ENCODE peak calls at places on chromosome 4, in six cellular contexts. B is IMR-90, P is uterus, X is ovary, G is pancreas, K is ascending aorta. D is an unnamed sample.

GRCh38 chr4:42654606-42655005 is 2.3 kb downstream of the ATP8A1 start:
- DNase-seq in B (peak; percentile 50), P (peak; percentile 34), X (peak; percentile 40), G (no peak), K (no peak), D (peak; percentile 59)

GRCh38 chr4:139419388-139419914 is 34.5 kb upstream of the RAB33B start:
- DNase-seq in B (peak; percentile 86), P (peak; percentile 74), X (no peak), G (no peak), K (peak; percentile 17), D (peak; percentile 64)

GRCh38 chr4:78032446-78032845 is 24.7 kb upstream of the FRAS1 start:
- DNase-seq in B (no peak), P (no peak), X (no peak), G (no peak), K (no peak), D (no peak)

GRCh38 chr4:80360900-80361299 is 25.4 kb downstream of the CFAP299 start:
- DNase-seq in B (peak; percentile 44), P (no peak), X (no peak), G (no peak), K (no peak), D (no peak)

GRCh38 chr4:20591571-20592455 is 108.4 kb upstream of the PACRGL start:
- DNase-seq in B (no peak), P (no peak), X (no peak), G (no peak), K (no peak), D (no peak)

GRCh38 chr4:181745933-181746627 is 497.1 kb upstream of the TENM3 start:
- DNase-seq in B (no peak), P (no peak), X (no peak), G (no peak), K (no peak), D (no peak)

GRCh38 chr4:2402053-2402452 is 16.4 kb downstream of the ZFYVE28 start:
- DNase-seq in B (no peak), P (peak; percentile 68), X (peak; percentile 70), G (peak; percentile 89), K (no peak), D (peak; percentile 68)

GRCh38 chr4:183906736-183907651 is 1.9 kb downstream of the STOX2 start:
- DNase-seq in B (no peak), P (no peak), X (peak; percentile 17), G (peak; percentile 71), K (no peak), D (no peak)

GRCh38 chr4:121096629-121097028 is 24.3 kb upstream of the NDNF start:
- DNase-seq in B (peak; percentile 52), P (no peak), X (no peak), G (no peak), K (no peak), D (no peak)

GRCh38 chr4:74950200-74950599 is 17.3 kb downstream of the PARM1 start:
- DNase-seq in B (no peak), P (no peak), X (no peak), G (no peak), K (no peak), D (no peak)

GRCh38 chr4:9994246-9994847 is 26.9 kb downstream of the SLC2A9 start:
- DNase-seq in B (no peak), P (no peak), X (no peak), G (no peak), K (no peak), D (no peak)

GRCh38 chr4:20463176-20463430 is 211.4 kb downstream of the SLIT2 start:
- DNase-seq in B (no peak), P (no peak), X (no peak), G (no peak), K (no peak), D (no peak)

GRCh38 chr4:96407651-96408342 is 567.9 kb downstream of the PDHA2 start:
- DNase-seq in B (no peak), P (no peak), X (no peak), G (no peak), K (no peak), D (no peak)

GRCh38 chr4:108272046-108272445 is 103.3 kb upstream of the LEF1 start:
- DNase-seq in B (peak; percentile 5), P (no peak), X (no peak), G (no peak), K (no peak), D (no peak)

GRCh38 chr4:151489462-151490203 is 80.7 kb downstream of the FHIP1A start:
- DNase-seq in B (no peak), P (no peak), X (no peak), G (no peak), K (no peak), D (no peak)

GRCh38 chr4:138910914-138911336 is 104.7 kb upstream of the NOCT start:
- DNase-seq in B (peak; percentile 86), P (peak; percentile 79), X (no peak), G (peak; percentile 53), K (peak; percentile 21), D (peak; percentile 92)

GRCh38 chr4:10403633-10404445 is 53.4 kb downstream of the ZNF518B start:
- DNase-seq in B (peak; percentile 30), P (no peak), X (no peak), G (no peak), K (no peak), D (no peak)

GRCh38 chr4:100907465-100908454 is 389.9 kb upstream of the EMCN start:
- DNase-seq in B (peak; percentile 5), P (no peak), X (no peak), G (no peak), K (no peak), D (no peak)
- TF ChIP-seq CTCF in B (peak; percentile 21), P (no peak), X (no peak), G (no peak), K (peak; percentile 14), D (no peak)

GRCh38 chr4:70703695-70704332 is 15.5 kb downstream of the UTP3 start:
- DNase-seq in B (peak; percentile 83), P (peak; percentile 24), X (no peak), G (no peak), K (no peak), D (no peak)

GRCh38 chr4:70705146-70705855 is 16.5 kb upstream of the RUFY3 start:
- DNase-seq in B (peak; percentile 46), P (peak; percentile 59), X (peak; percentile 66), G (peak; percentile 85), K (peak; percentile 16), D (peak; percentile 65)

GRCh38 chr4:70704333-70705145 is 16.2 kb downstream of the UTP3 start:
- DNase-seq in B (peak; percentile 67), P (peak; percentile 79), X (peak; percentile 84), G (peak; percentile 90), K (peak; percentile 24), D (peak; percentile 74)

GRCh38 chr4:70706516-70706915 is 15.2 kb upstream of the RUFY3 start:
- DNase-seq in B (peak; percentile 16), P (no peak), X (no peak), G (no peak), K (no peak), D (no peak)

DNA sequence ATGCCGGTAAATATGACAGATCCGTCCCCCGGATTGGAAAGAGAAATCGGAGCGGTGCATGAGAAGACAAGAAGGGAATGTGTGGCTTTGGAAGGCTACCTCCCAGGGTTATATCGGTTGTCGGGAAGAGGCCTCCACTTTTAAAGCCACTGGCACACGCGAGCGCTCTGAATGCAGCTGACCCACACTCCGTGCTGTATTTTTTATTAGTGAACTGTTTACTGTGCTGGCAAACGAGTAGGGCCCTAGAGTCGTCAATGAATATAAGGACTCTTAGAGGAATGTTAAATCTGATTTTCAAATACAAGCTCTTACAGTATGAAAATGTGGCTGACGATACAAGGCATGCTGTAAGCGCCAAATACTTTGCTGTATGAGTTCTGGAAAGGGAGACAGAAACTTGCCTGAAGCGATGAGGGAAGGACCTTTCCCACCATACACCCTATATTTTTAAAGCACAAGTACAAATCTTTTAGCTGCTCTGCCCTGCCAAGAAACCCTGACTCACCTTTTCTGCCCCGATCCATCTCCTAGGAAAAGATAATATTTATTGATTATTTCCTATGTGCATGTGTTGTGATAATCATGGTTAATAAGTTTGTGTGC is 15.8 kb upstream of the RUFY3 start:
- DNase-seq in B (peak; percentile 54), P (no peak), X (peak; percentile 17), G (no peak), K (no peak), D (no peak)
- H3K4me1 ChIP-seq in B (peaks cover 4% of the 10 kb centered on the region), P (no peaks in the 10 kb centered on the region), X (peaks cover 2% of the 10 kb centered on the region), G (peaks cover 19% of the 10 kb centered on the region), K (peaks cover 11% of the 10 kb centered on the region), D (peaks cover 26% of the 10 kb centered on the region)

DNA sequence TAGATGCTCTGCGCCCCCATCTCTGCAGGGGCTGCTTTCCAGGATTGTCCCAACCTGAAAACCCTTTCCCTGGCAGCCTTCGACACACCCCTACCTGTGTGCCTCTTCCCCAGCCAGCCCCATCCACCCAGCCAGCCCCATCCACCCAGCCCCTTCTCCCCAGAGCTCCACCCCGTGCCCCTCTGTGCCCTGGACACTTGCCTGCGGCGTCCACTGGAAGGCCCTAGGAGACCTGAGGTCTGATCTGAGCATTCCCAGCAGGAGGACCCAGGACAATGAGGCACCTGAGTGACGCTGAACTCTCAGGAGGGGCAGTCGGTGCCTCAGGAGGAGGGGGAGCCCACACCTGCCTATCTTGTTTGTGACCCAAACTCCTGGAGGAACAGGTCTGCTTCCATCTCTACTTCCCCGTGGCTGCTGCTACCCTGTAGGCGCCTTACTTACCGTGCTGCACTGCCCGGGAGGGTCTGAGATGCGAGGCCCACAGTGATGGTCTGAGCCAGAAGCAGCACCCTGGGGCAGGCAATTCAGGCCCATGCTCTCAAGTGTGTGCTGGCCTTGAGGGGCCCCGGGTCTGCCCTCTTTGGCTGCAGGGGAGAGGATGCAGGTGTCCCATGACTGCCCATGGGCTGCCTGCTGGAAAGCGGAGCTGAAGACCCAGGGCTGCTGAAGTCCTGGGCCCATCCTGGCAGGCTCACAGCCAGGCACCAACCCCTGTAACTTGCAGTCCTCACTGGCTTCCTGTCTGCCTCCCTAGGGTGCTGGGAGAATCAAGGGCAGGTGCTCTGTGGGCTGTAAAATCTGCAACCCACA is 4.9 kb downstream of the LRPAP1 start:
- DNase-seq in B (no peak), P (peak; percentile 6), X (no peak), G (peak; percentile 60), K (no peak), D (no peak)
- H3K4me3 ChIP-seq in B (no peak overlapping the region), P (no peak overlapping the region), X (no peak overlapping the region), G (no peak overlapping the region), K (no peak overlapping the region), D (no peak overlapping the region)

GRCh38 chr4:132614682-132615081 is 534.4 kb upstream of the PCDH10 start:
- DNase-seq in B (peak; percentile 5), P (no peak), X (no peak), G (no peak), K (no peak), D (no peak)
- TF ChIP-seq CTCF in B (peak; percentile 42), P (no peak), X (no peak), G (peak; percentile 12), K (no peak), D (no peak)

DNA sequence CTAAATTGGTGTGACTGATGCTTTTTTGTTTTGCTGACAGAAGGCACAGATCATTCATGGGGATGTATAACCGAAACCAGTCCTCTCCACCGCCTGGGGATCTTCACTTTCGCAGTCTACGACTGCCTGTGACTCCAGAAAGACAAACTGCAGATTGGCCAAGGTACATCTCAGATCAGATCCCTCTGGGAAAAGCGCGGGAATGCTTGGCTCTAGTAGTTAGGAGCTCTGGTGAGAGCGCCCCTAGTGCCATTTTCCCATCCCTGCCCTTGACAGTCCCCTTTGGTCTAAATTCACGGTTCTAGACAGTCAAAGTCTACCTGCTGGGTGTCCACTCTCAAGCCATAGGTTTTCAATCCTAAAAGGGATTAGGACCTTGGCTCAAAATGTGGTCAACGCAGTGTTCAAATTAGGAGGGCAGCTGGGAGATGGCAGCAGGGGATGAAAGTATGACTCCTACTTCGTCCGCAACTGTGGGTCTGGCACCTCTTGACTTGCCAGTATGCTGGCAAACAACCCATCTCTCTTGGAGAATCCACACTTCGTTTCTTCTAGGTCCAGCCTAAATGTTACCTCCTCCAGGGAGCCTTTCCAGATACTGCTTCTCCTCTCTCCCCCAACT is 6.9 kb upstream of the HAND2 start:
- DNase-seq in B (no peak), P (no peak), X (no peak), G (no peak), K (no peak), D (peak; percentile 67)
- H3K4me1 ChIP-seq in B (no peaks in the 10 kb centered on the region), P (peaks cover 4% of the 10 kb centered on the region), X (peaks cover 2% of the 10 kb centered on the region), G (no peaks in the 10 kb centered on the region), K (peaks cover 2% of the 10 kb centered on the region), D (no peaks in the 10 kb centered on the region)

GRCh38 chr4:137510866-137511265 is 21.4 kb downstream of the PCDH18 start:
- DNase-seq in B (peak; percentile 96), P (peak; percentile 71), X (no peak), G (no peak), K (no peak), D (no peak)
- H3K4me3 ChIP-seq in B (no peak overlapping the region), P (peak overlapping the region; percentile 8), X (peak overlapping the region; percentile 14), G (no peak overlapping the region), K (no peak overlapping the region), D (no peak overlapping the region)